ENCODE peak calls at places on chromosomes 3 and 15, in nine cellular contexts. W, S, M, B, P, V, Y, R and J are unnamed samples.

GRCh38 chr3:45560270-45561020 is 34.1 kb upstream of the LIMD1 start:
- DNase-seq in B (no peak), M (peak; percentile 77), V (no peak), S (no peak), R (peak; percentile 51), P (peak; percentile 46), Y (no peak), W (no peak), J (peak; percentile 92)

GRCh38 chr3:115550285-115550741 is 73.0 kb upstream of the GAP43 start:
- DNase-seq in W (no peak), Y (no peak), P (no peak), R (no peak), M (no peak), V (no peak), B (no peak), S (peak; percentile 9), J (no peak)

GRCh38 chr3:33215739-33216138 is 2.9 kb downstream of the SUSD5 start:
- DNase-seq in R (no peak), B (no peak), M (no peak), Y (no peak), V (no peak), W (no peak), P (no peak), S (no peak), J (no peak)

GRCh38 chr15:45867281-45867680 is 232.5 kb downstream of the SQOR start:
- DNase-seq in S (no peak), V (no peak), P (no peak), W (peak; percentile 30), Y (no peak), R (no peak), M (no peak), B (no peak), J (no peak)

GRCh38 chr3:17935217-17935616 is 192.8 kb upstream of the TBC1D5 start:
- DNase-seq in W (peak; percentile 40), M (no peak), R (no peak), S (no peak), V (no peak), Y (no peak), B (peak; percentile 57), P (peak; percentile 4), J (peak; percentile 9)

GRCh38 chr15:47477253-47477652 is 240.1 kb upstream of the SEMA6D start:
- DNase-seq in V (no peak), W (no peak), S (no peak), P (no peak), M (no peak), Y (no peak), B (no peak), R (no peak), J (peak; percentile 50)

GRCh38 chr3:51692980-51693395 is 13.9 kb upstream of the GRM2 start:
- DNase-seq in V (no peak), S (no peak), W (no peak), B (no peak), R (no peak), Y (no peak), P (no peak), M (no peak), J (no peak)

GRCh38 chr3:18531662-18532061 is 106.5 kb upstream of the SATB1 start:
- DNase-seq in B (no peak), R (no peak), S (no peak), M (no peak), V (no peak), W (no peak), P (no peak), Y (no peak), J (no peak)

GRCh38 chr3:108835101-108835500 is 12.5 kb downstream of the TRAT1 start:
- DNase-seq in V (no peak), P (no peak), B (no peak), M (no peak), R (no peak), W (peak; percentile 24), S (no peak), Y (no peak), J (no peak)

GRCh38 chr15:77630956-77631789 is 1.5 kb downstream of the LINGO1 start:
- DNase-seq in W (no peak), M (peak; percentile 47), P (no peak), V (no peak), R (peak; percentile 12), Y (no peak), B (no peak), S (no peak), J (no peak)

GRCh38 chr3:32583708-32584107 is 13.1 kb upstream of the DYNC1LI1 start:
- DNase-seq in W (peak; percentile 38), B (no peak), Y (no peak), P (no peak), M (no peak), S (no peak), R (no peak), V (no peak), J (no peak)

DNA sequence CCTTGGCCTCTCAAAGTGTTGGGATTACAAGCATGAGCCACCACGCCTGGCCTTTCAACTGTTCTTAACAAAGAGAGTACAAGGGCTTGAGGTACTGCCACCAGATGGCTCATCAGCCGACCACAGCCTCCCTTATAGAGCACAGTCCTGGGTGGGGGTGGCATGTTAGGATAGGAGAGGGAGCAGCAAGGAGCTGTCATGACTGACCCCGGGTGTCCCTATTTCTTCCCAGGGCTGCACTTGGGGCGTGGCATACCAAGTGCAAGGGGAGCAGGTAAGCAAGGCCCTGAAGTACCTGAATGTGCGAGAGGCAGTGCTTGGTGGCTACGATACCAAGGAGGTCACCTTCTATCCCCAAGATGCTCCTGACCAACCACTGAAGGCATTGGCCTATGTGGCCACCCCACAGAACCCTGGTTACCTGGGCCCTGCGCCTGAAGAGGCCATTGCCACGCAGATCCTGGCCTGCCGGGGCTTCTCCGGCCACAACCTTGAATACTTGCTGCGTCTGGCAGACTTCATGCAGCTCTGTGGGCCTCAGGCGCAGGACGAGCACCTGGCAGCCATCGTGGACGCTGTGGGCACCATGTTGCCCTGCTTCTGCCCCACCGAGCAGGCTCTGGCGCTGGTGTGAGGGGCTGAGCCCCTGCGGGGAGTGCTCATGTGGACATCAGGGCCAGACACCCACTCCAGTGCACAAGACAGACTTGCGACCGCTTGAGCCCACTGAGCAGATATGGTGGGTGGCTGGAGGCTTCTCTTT is 2.1 kb downstream of the CHAC1 start:
- DNase-seq in M (no peak), W (no peak), Y (peak; percentile 71), R (no peak), B (no peak), P (no peak), V (no peak), S (no peak), J (no peak)
- H3K4me3 ChIP-seq in M (no peak overlapping the region), W (no peak overlapping the region), Y (no peak overlapping the region), R (no peak overlapping the region), B (peak overlapping the region; percentile 87), P (no peak overlapping the region), V (no peak overlapping the region), S (no peak overlapping the region), J (no peak overlapping the region)

GRCh38 chr3:195204360-195205166 is 66.4 kb downstream of the XXYLT1 start:
- DNase-seq in S (peak; percentile 73), W (no peak), P (peak; percentile 43), V (no peak), B (peak; percentile 59), M (peak; percentile 20), Y (no peak), R (peak; percentile 90), J (peak; percentile 48)

GRCh38 chr3:195207056-195207455 is 63.9 kb downstream of the XXYLT1 start:
- DNase-seq in S (no peak), P (no peak), B (no peak), R (no peak), M (no peak), W (no peak), V (no peak), Y (no peak), J (no peak)

GRCh38 chr3:195207731-195208130 is 63.2 kb downstream of the XXYLT1 start:
- DNase-seq in V (no peak), M (no peak), S (peak; percentile 31), P (peak; percentile 65), R (no peak), W (no peak), Y (no peak), B (peak; percentile 54), J (no peak)

GRCh38 chr3:195200010-195200822 is 70.7 kb downstream of the XXYLT1 start:
- DNase-seq in R (no peak), V (no peak), S (no peak), Y (no peak), W (no peak), M (no peak), B (no peak), P (no peak), J (no peak)

GRCh38 chr3:195203631-195204030 is 67.3 kb downstream of the XXYLT1 start:
- DNase-seq in S (no peak), V (no peak), P (no peak), Y (no peak), M (peak; percentile 14), B (no peak), R (peak; percentile 34), W (no peak), J (no peak)
- TF ChIP-seq CTCF in S (no peak), V (no peak), P (no peak), Y (no peak), M (no peak), B (no peak), R (no peak), W (no peak), J (no peak)

DNA sequence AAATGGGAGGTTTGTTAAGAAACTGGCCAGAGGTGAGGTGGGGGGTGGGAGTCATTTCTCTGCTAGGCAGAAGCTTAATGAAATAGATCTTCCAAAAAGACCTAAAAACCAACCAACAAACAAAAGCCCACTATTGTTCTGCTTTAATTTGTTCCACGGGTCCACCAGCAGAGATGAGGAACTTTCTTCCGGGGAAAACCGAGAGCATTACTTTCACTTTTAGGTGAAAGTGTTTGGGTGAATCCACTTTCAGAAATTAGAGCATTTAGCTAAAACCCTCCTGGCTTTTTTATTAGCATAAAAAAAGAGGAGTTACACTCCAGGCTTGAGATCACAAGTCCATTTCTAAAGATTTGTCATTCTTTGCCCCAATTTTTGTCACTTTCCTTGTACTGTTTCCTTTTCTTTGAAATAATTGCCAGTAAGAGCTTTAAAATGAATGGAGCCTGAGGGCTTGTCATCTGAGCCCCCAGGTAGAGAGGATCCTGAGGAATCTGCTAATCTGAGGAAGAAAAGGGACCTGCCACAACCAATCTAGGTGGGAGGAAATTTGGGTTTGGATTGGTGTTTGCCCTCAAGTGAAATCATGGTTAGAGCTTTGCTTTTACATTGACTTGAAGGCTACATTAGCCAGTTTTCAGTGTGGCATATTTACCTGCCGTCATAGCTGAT is 667.6 kb downstream of the NAALADL2 start:
- DNase-seq in R (peak; percentile 40), B (no peak), P (peak; percentile 40), V (no peak), W (no peak), M (no peak), Y (no peak), S (peak; percentile 17), J (peak; percentile 32)
- H3K4me3 ChIP-seq in R (peak overlapping the region; percentile 71), B (no peak overlapping the region), P (peak overlapping the region; percentile 58), V (no peak overlapping the region), W (peak overlapping the region; percentile 36), M (peak overlapping the region; percentile 39), Y (peak overlapping the region; percentile 22), S (peak overlapping the region; percentile 54), J (peak overlapping the region; percentile 28)

DNA sequence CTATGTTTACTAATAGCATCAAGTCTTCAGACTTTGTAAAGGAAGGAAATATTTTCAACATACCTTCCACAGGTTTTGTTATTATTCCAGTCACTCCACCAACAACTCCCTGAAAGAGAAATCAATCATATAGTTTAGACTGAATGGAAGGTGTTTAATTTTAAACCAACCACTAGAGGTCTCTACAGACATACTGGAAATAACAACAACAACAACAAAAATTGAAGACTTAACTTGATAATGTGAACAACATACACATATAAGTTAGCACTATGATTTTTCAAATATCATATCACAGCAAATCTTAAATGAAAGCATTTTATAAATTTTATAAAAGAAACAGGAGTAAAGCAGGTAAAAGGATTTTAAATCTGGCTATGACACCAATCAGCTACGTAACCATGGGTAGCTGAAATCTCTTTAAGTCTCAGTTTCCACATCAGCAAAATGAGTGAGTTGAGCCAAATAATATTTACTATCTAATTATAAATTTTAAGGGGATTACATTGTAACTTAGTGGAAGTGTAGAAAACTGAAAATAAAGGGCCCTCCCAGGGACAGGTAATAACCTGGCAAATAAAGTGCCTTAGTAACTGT is 188.2 kb downstream of the VPS13C start:
- DNase-seq in W (peak; percentile 32), V (peak; percentile 45), S (peak; percentile 7), R (peak; percentile 49), Y (no peak), P (peak; percentile 50), M (no peak), B (no peak), J (peak; percentile 45)
- TF ChIP-seq CTCF in W (peak; percentile 32), V (peak; percentile 78), S (no peak), R (peak; percentile 31), Y (peak; percentile 48), P (peak; percentile 59), M (no peak), B (peak; percentile 56), J (peak; percentile 44)